ENCODE peak calls at places on chromosomes 6 and 20, in seven cellular contexts. J is stimulated activated CD4-positive, alpha-beta T cell treated with anti-CD3 and anti-CD28 coated beads, Interleukin-12 subunit alpha, Interleukin-12 subunit beta, amount 100 ng/mL, for 4 hours; H is EL; B is ovary; Q is RWPE1; M is lung; Z is ecto neural progenitor cell. X is an unnamed sample.

GRCh38 chr6:53925891-53926290 is 131.1 kb downstream of the LRRC1 start:
- DNase-seq in J (no peak), H (no peak), B (no peak), Q (no peak), M (no peak), Z (no peak), X (no peak)

GRCh38 chr20:60921021-60921622 is 330.9 kb upstream of the CDH4 start:
- DNase-seq in J (peak; percentile 6), H (peak; percentile 2), B (no peak), Q (no peak), M (no peak), Z (peak; percentile 72), X (no peak)

GRCh38 chr20:62277253-62277652 is 25.5 kb upstream of the ADRM1 start:
- DNase-seq in J (no peak), H (no peak), B (no peak), Q (no peak), M (no peak), Z (no peak), X (no peak)

GRCh38 chr6:168732676-168733075 is 291.7 kb downstream of the SMOC2 start:
- DNase-seq in J (no peak), H (no peak), B (no peak), Q (no peak), M (no peak), Z (no peak), X (no peak)

GRCh38 chr20:62832212-62832922 is 15.5 kb downstream of the COL9A3 start:
- DNase-seq in J (no peak), H (no peak), B (peak; percentile 48), Q (no peak), M (peak; percentile 49), Z (peak; percentile 54), X (no peak)

GRCh38 chr6:154638369-154638768 is 94.8 kb upstream of the SCAF8 start:
- DNase-seq in J (no peak), H (peak; percentile 40), B (no peak), Q (no peak), M (no peak), Z (no peak), X (no peak)

GRCh38 chr6:149852180-149852579 is 12.0 kb downstream of the LRP11 start:
- DNase-seq in J (no peak), H (peak; percentile 63), B (no peak), Q (no peak), M (peak; percentile 67), Z (no peak), X (no peak)

GRCh38 chr6:35725721-35726438 is 11.0 kb upstream of the ARMC12 start:
- DNase-seq in J (no peak), H (no peak), B (no peak), Q (peak; percentile 46), M (peak; percentile 69), Z (no peak), X (peak; percentile 96)

GRCh38 chr6:43095939-43096338 is 19.8 kb downstream of the PTK7 start:
- DNase-seq in J (no peak), H (no peak), B (no peak), Q (no peak), M (no peak), Z (peak; percentile 54), X (no peak)

GRCh38 chr20:46012926-46013825 is 4.5 kb downstream of the MMP9 start:
- DNase-seq in J (no peak), H (no peak), B (no peak), Q (no peak), M (no peak), Z (no peak), X (no peak)

GRCh38 chr6:75516757-75517156 is 23.2 kb upstream of the FILIP1 start:
- DNase-seq in J (no peak), H (no peak), B (no peak), Q (no peak), M (no peak), Z (no peak), X (no peak)

GRCh38 chr20:5168582-5169396 is 42.0 kb downstream of the CDS2 start:
- DNase-seq in J (no peak), H (peak; percentile 57), B (no peak), Q (peak; percentile 74), M (no peak), Z (no peak), X (no peak)

GRCh38 chr6:133206942-133207341 is 34.2 kb upstream of the EYA4 start:
- DNase-seq in J (no peak), H (no peak), B (no peak), Q (no peak), M (no peak), Z (no peak), X (no peak)

GRCh38 chr6:123036663-123037062 is 40.6 kb downstream of the CLVS2 start:
- DNase-seq in J (no peak), H (no peak), B (no peak), Q (no peak), M (no peak), Z (no peak), X (no peak)

GRCh38 chr6:31058128-31058894 is 48.0 kb downstream of the MUC22 start:
- DNase-seq in J (no peak), H (peak; percentile 93), B (no peak), Q (peak; percentile 89), M (peak; percentile 35), Z (peak; percentile 62), X (no peak)

GRCh38 chr6:75855047-75855446 is 106.0 kb downstream of the MYO6 start:
- DNase-seq in J (no peak), H (peak; percentile 63), B (no peak), Q (peak; percentile 16), M (no peak), Z (no peak), X (no peak)

GRCh38 chr20:49700411-49701185 is 13.1 kb downstream of the B4GALT5 start:
- DNase-seq in J (no peak), H (peak; percentile 86), B (no peak), Q (peak; percentile 81), M (no peak), Z (no peak), X (no peak)

GRCh38 chr6:12602951-12603710 is 113.4 kb upstream of the PHACTR1 start:
- DNase-seq in J (no peak), H (peak; percentile 69), B (peak; percentile 23), Q (peak; percentile 23), M (no peak), Z (no peak), X (no peak)

GRCh38 chr20:46990017-46990810 is 95.6 kb downstream of the EYA2 start:
- DNase-seq in J (no peak), H (no peak), B (no peak), Q (no peak), M (no peak), Z (no peak), X (no peak)

GRCh38 chr6:15332441-15332840 is 86.6 kb downstream of the JARID2 start:
- DNase-seq in J (no peak), H (no peak), B (no peak), Q (no peak), M (no peak), Z (no peak), X (no peak)

GRCh38 chr20:835220-836045 is 1.9 kb downstream of the FAM110A start:
- DNase-seq in J (no peak), H (no peak), B (peak; percentile 81), Q (no peak), M (no peak), Z (no peak), X (no peak)

GRCh38 chr20:46145646-46146045 is 27.5 kb downstream of the CD40 start:
- DNase-seq in J (no peak), H (no peak), B (no peak), Q (no peak), M (no peak), Z (no peak), X (no peak)

GRCh38 chr6:137707590-137708360 is 159.3 kb upstream of the TNFAIP3 start:
- DNase-seq in J (peak; percentile 46), H (peak; percentile 76), B (peak; percentile 67), Q (peak; percentile 58), M (peak; percentile 63), Z (peak; percentile 56), X (no peak)

GRCh38 chr6:134240664-134241431 is 77.1 kb downstream of the SGK1 start:
- DNase-seq in J (peak; percentile 62), H (no peak), B (no peak), Q (peak; percentile 13), M (peak; percentile 73), Z (no peak), X (no peak)

GRCh38 chr6:45949256-45949655 is 66.4 kb downstream of the CLIC5 start:
- DNase-seq in J (no peak), H (no peak), B (no peak), Q (no peak), M (no peak), Z (no peak), X (no peak)

GRCh38 chr20:1813101-1813529 is 82.1 kb upstream of the SIRPA start:
- DNase-seq in J (no peak), H (peak; percentile 98), B (peak; percentile 47), Q (peak; percentile 81), M (peak; percentile 64), Z (peak; percentile 17), X (peak; percentile 92)

GRCh38 chr6:78916411-78916810 is 49.1 kb downstream of the IRAK1BP1 start:
- DNase-seq in J (no peak), H (no peak), B (no peak), Q (peak; percentile 45), M (no peak), Z (no peak), X (no peak)

GRCh38 chr6:87220997-87221396 is 65.6 kb downstream of the ZNF292 start:
- DNase-seq in J (no peak), H (no peak), B (no peak), Q (no peak), M (no peak), Z (no peak), X (no peak)

GRCh38 chr6:138568997-138569396 is 69.7 kb upstream of the NHSL1 start:
- DNase-seq in J (no peak), H (no peak), B (no peak), Q (no peak), M (no peak), Z (no peak), X (no peak)

GRCh38 chr6:24566020-24566752 is 71.4 kb downstream of the ALDH5A1 start:
- DNase-seq in J (no peak), H (peak; percentile 48), B (no peak), Q (no peak), M (no peak), Z (no peak), X (no peak)

GRCh38 chr20:49739042-49739441 is 25.4 kb upstream of the B4GALT5 start:
- DNase-seq in J (no peak), H (no peak), B (no peak), Q (no peak), M (no peak), Z (no peak), X (no peak)

GRCh38 chr20:3121271-3121911 is 36.9 kb upstream of the AVP start:
- DNase-seq in J (no peak), H (no peak), B (no peak), Q (no peak), M (no peak), Z (no peak), X (no peak)

GRCh38 chr6:77403424-77403823 is 59.9 kb downstream of the HTR1B start:
- DNase-seq in J (no peak), H (peak; percentile 71), B (no peak), Q (peak; percentile 8), M (no peak), Z (no peak), X (no peak)

GRCh38 chr6:18260448-18261106 is 3.8 kb downstream of the DEK start:
- DNase-seq in J (no peak), H (peak; percentile 71), B (no peak), Q (no peak), M (no peak), Z (peak; percentile 48), X (no peak)

GRCh38 chr6:12801141-12801540 is 84.6 kb downstream of the PHACTR1 start:
- DNase-seq in J (no peak), H (no peak), B (no peak), Q (peak; percentile 48), M (no peak), Z (no peak), X (no peak)

GRCh38 chr6:137657351-137657911 is 163.2 kb upstream of the OLIG3 start:
- DNase-seq in J (no peak), H (no peak), B (no peak), Q (no peak), M (no peak), Z (no peak), X (no peak)

GRCh38 chr6:24658573-24659511 is 7.9 kb downstream of the TDP2 start:
- DNase-seq in J (no peak), H (peak; percentile 20), B (no peak), Q (no peak), M (no peak), Z (no peak), X (no peak)

GRCh38 chr6:108653864-108654402 is 93.2 kb downstream of the FOXO3 start:
- DNase-seq in J (no peak), H (peak; percentile 59), B (peak; percentile 42), Q (no peak), M (peak; percentile 49), Z (no peak), X (no peak)